ENCODE peak calls at places on chromosomes 6 and 20, in five cellular contexts. One of them, this sample, is unnamed.

GRCh38 chr6:114648847-114649246 is 306.0 kb upstream of the HS3ST5 start:
- DNase-seq in heart right ventricle: no peak
- DNase-seq in cardiac fibroblast: no peak
- DNase-seq in nephron progenitor cell: no peak
- DNase-seq in stomach: no peak
- DNase-seq in this sample: no peak

GRCh38 chr6:129567374-129567773 is 142.6 kb downstream of the ARHGAP18 start:
- DNase-seq in heart right ventricle: no peak
- DNase-seq in cardiac fibroblast: peak; percentile 15
- DNase-seq in nephron progenitor cell: peak; percentile 12
- DNase-seq in stomach: no peak
- DNase-seq in this sample: no peak

GRCh38 chr6:35719830-35720733 is 16.8 kb upstream of the ARMC12 start:
- DNase-seq in heart right ventricle: peak; percentile 45
- DNase-seq in cardiac fibroblast: peak; percentile 60
- DNase-seq in nephron progenitor cell: peak; percentile 53
- DNase-seq in stomach: no peak
- DNase-seq in this sample: peak; percentile 79

GRCh38 chr6:6696867-6697531 is 108.5 kb downstream of the LY86 start:
- DNase-seq in heart right ventricle: peak; percentile 65
- DNase-seq in cardiac fibroblast: peak; percentile 70
- DNase-seq in nephron progenitor cell: peak; percentile 83
- DNase-seq in stomach: peak; percentile 64
- DNase-seq in this sample: peak; percentile 62

GRCh38 chr20:51497542-51498467 is 44.7 kb downstream of the NFATC2 start:
- DNase-seq in heart right ventricle: no peak
- DNase-seq in cardiac fibroblast: peak; percentile 29
- DNase-seq in nephron progenitor cell: no peak
- DNase-seq in stomach: no peak
- DNase-seq in this sample: peak; percentile 72

GRCh38 chr6:13624871-13625288 is 9.7 kb downstream of the NOL7 start:
- DNase-seq in heart right ventricle: no peak
- DNase-seq in cardiac fibroblast: peak; percentile 55
- DNase-seq in nephron progenitor cell: no peak
- DNase-seq in stomach: no peak
- DNase-seq in this sample: peak; percentile 40

GRCh38 chr6:166942393-166943168 is 13.8 kb downstream of the RNASET2 start:
- DNase-seq in heart right ventricle: no peak
- DNase-seq in cardiac fibroblast: peak; percentile 73
- DNase-seq in nephron progenitor cell: no peak
- DNase-seq in stomach: no peak
- DNase-seq in this sample: no peak

GRCh38 chr6:45982280-45983036 is 33.2 kb downstream of the CLIC5 start:
- DNase-seq in heart right ventricle: no peak
- DNase-seq in cardiac fibroblast: no peak
- DNase-seq in nephron progenitor cell: no peak
- DNase-seq in stomach: no peak
- DNase-seq in this sample: no peak

GRCh38 chr20:55211481-55211880 is 736.1 kb downstream of the DOK5 start:
- DNase-seq in heart right ventricle: no peak
- DNase-seq in cardiac fibroblast: no peak
- DNase-seq in nephron progenitor cell: no peak
- DNase-seq in stomach: no peak
- DNase-seq in this sample: no peak

GRCh38 chr6:107209406-107209939 is 94.2 kb upstream of the BEND3 start:
- DNase-seq in heart right ventricle: no peak
- DNase-seq in cardiac fibroblast: no peak
- DNase-seq in nephron progenitor cell: no peak
- DNase-seq in stomach: no peak
- DNase-seq in this sample: no peak

GRCh38 chr6:75204959-75205775 is 686 bp downstream of the COL12A1 start:
- DNase-seq in heart right ventricle: peak; percentile 31
- DNase-seq in cardiac fibroblast: peak; percentile 82
- DNase-seq in nephron progenitor cell: peak; percentile 45
- DNase-seq in stomach: no peak
- DNase-seq in this sample: peak; percentile 18

GRCh38 chr20:9978395-9979004 is 56.3 kb upstream of the ANKEF1 start:
- DNase-seq in heart right ventricle: no peak
- DNase-seq in cardiac fibroblast: peak; percentile 93
- DNase-seq in nephron progenitor cell: peak; percentile 28
- DNase-seq in stomach: no peak
- DNase-seq in this sample: peak; percentile 50

GRCh38 chr6:35415065-35415880 is 36.9 kb upstream of the FANCE start:
- DNase-seq in heart right ventricle: peak; percentile 58
- DNase-seq in cardiac fibroblast: peak; percentile 93
- DNase-seq in nephron progenitor cell: peak; percentile 46
- DNase-seq in stomach: peak; percentile 86
- DNase-seq in this sample: no peak

GRCh38 chr20:32965581-32966373 is 38.5 kb downstream of the SUN5 start:
- DNase-seq in heart right ventricle: no peak
- DNase-seq in cardiac fibroblast: no peak
- DNase-seq in nephron progenitor cell: no peak
- DNase-seq in stomach: peak; percentile 22
- DNase-seq in this sample: peak; percentile 9

GRCh38 chr6:156773935-156774871 is 3.0 kb upstream of the ARID1B start:
- DNase-seq in heart right ventricle: no peak
- DNase-seq in cardiac fibroblast: peak; percentile 49
- DNase-seq in nephron progenitor cell: no peak
- DNase-seq in stomach: no peak
- DNase-seq in this sample: no peak

GRCh38 chr6:121223212-121223611 is 111.1 kb downstream of the TBC1D32 start:
- DNase-seq in heart right ventricle: no peak
- DNase-seq in cardiac fibroblast: no peak
- DNase-seq in nephron progenitor cell: no peak
- DNase-seq in stomach: no peak
- DNase-seq in this sample: no peak

GRCh38 chr6:121223930-121224329 is 110.3 kb downstream of the TBC1D32 start:
- DNase-seq in heart right ventricle: no peak
- DNase-seq in cardiac fibroblast: no peak
- DNase-seq in nephron progenitor cell: no peak
- DNase-seq in stomach: no peak
- DNase-seq in this sample: no peak

GRCh38 chr6:121216928-121217327 is 117.4 kb downstream of the TBC1D32 start:
- DNase-seq in heart right ventricle: no peak
- DNase-seq in cardiac fibroblast: peak; percentile 5
- DNase-seq in nephron progenitor cell: no peak
- DNase-seq in stomach: no peak
- DNase-seq in this sample: no peak

DNA sequence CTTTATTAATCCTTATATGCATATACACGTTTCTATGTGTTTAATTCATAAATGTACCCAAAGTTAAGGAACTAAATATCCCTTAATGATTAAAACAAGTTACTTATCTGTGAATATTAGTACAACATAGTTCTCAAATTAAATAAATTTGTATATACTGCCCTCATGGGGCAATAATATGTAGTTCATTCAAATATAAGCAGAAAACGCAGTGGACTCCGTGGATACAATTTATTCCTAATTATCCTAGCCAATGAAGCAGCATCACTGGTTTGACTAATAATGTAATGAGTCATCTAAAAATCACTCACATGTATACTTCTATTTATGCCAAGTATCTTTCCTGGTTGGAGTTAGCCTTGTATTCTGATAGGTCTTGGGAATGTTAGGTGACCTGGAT is 111.6 kb downstream of the TBC1D32 start:
- DNase-seq in heart right ventricle: no peak
- DNase-seq in cardiac fibroblast: peak; percentile 41
- DNase-seq in nephron progenitor cell: no peak
- DNase-seq in stomach: no peak
- DNase-seq in this sample: no peak
- TF ChIP-seq CTCF in heart right ventricle: peak; percentile 15
- TF ChIP-seq CTCF in cardiac fibroblast: no peak
- TF ChIP-seq CTCF in nephron progenitor cell: no peak
- TF ChIP-seq CTCF in stomach: no peak
- TF ChIP-seq CTCF in this sample: no peak

DNA sequence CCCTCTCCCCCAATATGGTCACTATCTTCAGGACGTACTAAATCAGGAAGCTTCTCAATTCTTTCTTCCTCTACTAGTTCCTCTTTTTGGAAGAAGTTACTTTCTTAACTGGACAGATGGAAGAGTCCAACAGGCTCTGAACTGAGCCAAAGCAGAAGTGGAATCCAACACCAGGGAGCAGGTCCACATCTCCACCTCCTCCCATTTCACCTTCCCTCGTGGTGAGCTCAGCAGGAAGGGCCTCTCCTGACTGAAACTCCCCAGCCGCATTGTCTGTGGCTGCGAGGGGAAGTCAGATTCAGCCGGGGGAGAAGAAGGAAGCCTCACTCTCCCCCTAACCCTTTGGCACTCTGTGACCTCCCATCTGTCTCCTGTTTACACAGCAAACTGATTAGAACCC is 63.8 kb upstream of the UST start:
- DNase-seq in heart right ventricle: no peak
- DNase-seq in cardiac fibroblast: no peak
- DNase-seq in nephron progenitor cell: no peak
- DNase-seq in stomach: no peak
- DNase-seq in this sample: no peak
- TF ChIP-seq CTCF in heart right ventricle: no peak
- TF ChIP-seq CTCF in cardiac fibroblast: no peak
- TF ChIP-seq CTCF in nephron progenitor cell: no peak
- TF ChIP-seq CTCF in stomach: no peak
- TF ChIP-seq CTCF in this sample: no peak

DNA sequence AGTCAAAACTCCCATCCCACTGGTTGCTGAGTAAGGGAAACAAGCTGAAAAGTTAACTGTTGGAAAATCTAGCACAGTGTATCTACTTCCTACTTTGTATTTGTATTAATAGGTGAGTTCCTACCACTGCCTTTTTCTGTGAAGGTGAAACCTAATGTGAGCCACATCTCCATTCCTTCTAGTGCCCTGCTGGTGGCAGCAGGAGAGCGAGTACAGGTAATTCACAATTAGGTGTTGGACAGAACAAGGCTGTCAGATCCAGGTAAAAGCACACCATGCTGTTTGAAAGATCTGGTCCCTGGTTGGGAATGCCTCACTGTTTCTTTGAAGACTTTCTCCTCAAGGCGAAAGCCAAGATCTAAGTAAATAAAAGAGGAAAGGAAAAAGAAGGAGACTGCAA is 528.4 kb downstream of the PKHD1 start:
- DNase-seq in heart right ventricle: no peak
- DNase-seq in cardiac fibroblast: no peak
- DNase-seq in nephron progenitor cell: no peak
- DNase-seq in stomach: peak; percentile 27
- DNase-seq in this sample: no peak
- TF ChIP-seq CTCF in heart right ventricle: no peak
- TF ChIP-seq CTCF in cardiac fibroblast: no peak
- TF ChIP-seq CTCF in nephron progenitor cell: no peak
- TF ChIP-seq CTCF in stomach: peak; percentile 5
- TF ChIP-seq CTCF in this sample: peak; percentile 10

DNA sequence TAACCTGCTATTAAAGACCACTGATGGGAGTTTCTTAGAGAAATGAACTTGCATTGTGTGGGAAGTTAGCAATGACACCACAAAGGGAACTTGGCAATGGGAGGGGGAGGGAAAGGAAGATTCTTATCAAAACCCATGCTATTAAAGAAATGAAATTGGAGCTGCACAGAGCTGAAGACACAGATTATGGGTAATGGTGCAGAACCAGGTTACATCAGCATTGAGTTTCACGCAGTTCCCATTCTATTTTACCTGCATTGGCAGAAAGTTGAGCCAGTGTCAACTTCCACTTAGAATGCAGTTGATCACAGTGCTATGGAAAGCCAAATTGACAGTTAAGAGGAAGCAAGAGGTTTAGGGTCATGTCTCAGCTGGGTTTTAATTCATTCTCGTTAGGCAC is 1091.8 kb upstream of the MAP3K7 start:
- DNase-seq in heart right ventricle: no peak
- DNase-seq in cardiac fibroblast: no peak
- DNase-seq in nephron progenitor cell: no peak
- DNase-seq in stomach: no peak
- DNase-seq in this sample: no peak
- TF ChIP-seq CTCF in heart right ventricle: no peak
- TF ChIP-seq CTCF in cardiac fibroblast: no peak
- TF ChIP-seq CTCF in nephron progenitor cell: no peak
- TF ChIP-seq CTCF in stomach: no peak
- TF ChIP-seq CTCF in this sample: no peak

DNA sequence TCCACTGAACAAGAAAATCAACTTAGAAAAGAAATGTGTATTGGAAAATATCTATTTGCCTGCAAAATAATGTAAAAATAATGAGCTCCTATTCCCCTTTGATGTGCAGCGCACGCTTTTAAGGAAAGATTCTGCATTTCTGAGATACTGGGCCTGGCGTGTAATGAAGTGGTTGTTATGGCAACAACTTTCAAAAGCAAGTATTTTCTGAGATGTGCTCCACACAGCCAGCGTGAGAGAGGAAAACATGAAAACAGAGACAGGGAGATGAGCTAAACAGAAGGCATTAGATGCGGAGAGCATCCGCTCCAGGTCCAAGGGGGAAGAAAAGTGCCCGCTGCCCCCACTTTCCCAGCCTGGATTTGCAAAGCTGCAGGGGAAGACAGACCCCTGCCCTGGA is 39.1 kb upstream of the GTSF1L start:
- DNase-seq in heart right ventricle: no peak
- DNase-seq in cardiac fibroblast: no peak
- DNase-seq in nephron progenitor cell: no peak
- DNase-seq in stomach: no peak
- DNase-seq in this sample: no peak
- TF ChIP-seq CTCF in heart right ventricle: no peak
- TF ChIP-seq CTCF in cardiac fibroblast: no peak
- TF ChIP-seq CTCF in nephron progenitor cell: no peak
- TF ChIP-seq CTCF in stomach: no peak
- TF ChIP-seq CTCF in this sample: no peak